ENCODE peak calls at places on chromosomes 3 and 15, in four cellular contexts. One of them, this sample, is unnamed.

GRCh38 chr3:150248116-150248864 is 159.8 kb upstream of the TSC22D2 start:
- DNase-seq in HepG2: no peak
- DNase-seq in K562: no peak
- DNase-seq in HCT116: no peak
- DNase-seq in this sample: no peak

GRCh38 chr15:101123222-101123910 is 128.5 kb downstream of the CHSY1 start:
- DNase-seq in HepG2: no peak
- DNase-seq in K562: no peak
- DNase-seq in HCT116: no peak
- DNase-seq in this sample: no peak

GRCh38 chr15:52680041-52680391 is 828 bp upstream of the ATOSA start:
- DNase-seq in HepG2: no peak
- DNase-seq in K562: no peak
- DNase-seq in HCT116: no peak
- DNase-seq in this sample: no peak

GRCh38 chr15:101370330-101371024 is 75.4 kb upstream of the SNRPA1 start:
- DNase-seq in HepG2: no peak
- DNase-seq in K562: no peak
- DNase-seq in HCT116: no peak
- DNase-seq in this sample: no peak

GRCh38 chr15:72319985-72320671 is at the start of gene CELF6:
- DNase-seq in HepG2: no peak
- DNase-seq in K562: peak
- DNase-seq in HCT116: no peak
- DNase-seq in this sample: no peak

GRCh38 chr15:64430000-64430735 is 30.2 kb upstream of the ZNF609 start:
- DNase-seq in HepG2: no peak
- DNase-seq in K562: peak
- DNase-seq in HCT116: no peak
- DNase-seq in this sample: no peak

GRCh38 chr15:25568751-25569150 is 129.9 kb upstream of the UBE3A start:
- DNase-seq in HepG2: no peak
- DNase-seq in K562: no peak
- DNase-seq in HCT116: no peak
- DNase-seq in this sample: no peak

GRCh38 chr15:56732135-56732880 is 1.0 kb downstream of the ZNF280D start:
- DNase-seq in HepG2: peak
- DNase-seq in K562: no peak
- DNase-seq in HCT116: no peak
- DNase-seq in this sample: no peak

GRCh38 chr3:186365202-186365974 is 3.4 kb upstream of the DGKG start:
- DNase-seq in HepG2: no peak
- DNase-seq in K562: no peak
- DNase-seq in HCT116: no peak
- DNase-seq in this sample: no peak

GRCh38 chr3:182794806-182795369 is 1.6 kb downstream of the ATP11B start:
- DNase-seq in HepG2: no peak
- DNase-seq in K562: no peak
- DNase-seq in HCT116: no peak
- DNase-seq in this sample: no peak

GRCh38 chr15:28033443-28033842 is 65.7 kb downstream of the OCA2 start:
- DNase-seq in HepG2: no peak
- DNase-seq in K562: no peak
- DNase-seq in HCT116: no peak
- DNase-seq in this sample: no peak

GRCh38 chr3:73848173-73848751 is 223.5 kb upstream of the PDZRN3 start:
- DNase-seq in HepG2: peak
- DNase-seq in K562: no peak
- DNase-seq in HCT116: no peak
- DNase-seq in this sample: no peak

DNA sequence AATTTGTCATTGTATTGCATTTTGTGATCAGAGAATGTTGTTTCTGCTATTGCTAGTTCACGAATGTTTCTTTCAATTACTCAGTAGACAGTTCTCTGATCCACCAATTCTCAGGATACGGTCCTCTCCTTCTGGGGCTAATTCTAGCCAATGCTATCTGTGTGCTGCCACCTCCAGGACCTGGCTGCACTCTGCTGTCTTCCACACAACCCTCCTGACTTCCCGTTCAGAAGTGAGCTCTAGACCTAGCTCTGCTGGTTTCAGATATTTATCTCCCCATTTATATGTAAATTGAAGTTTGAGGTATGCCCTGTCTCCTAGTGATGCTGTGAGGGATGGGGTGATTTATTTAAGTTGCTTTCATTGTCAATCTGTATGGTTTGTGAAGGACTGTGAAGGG is 21.7 kb upstream of the UBL7 start:
- DNase-seq in HepG2: peak
- DNase-seq in K562: peak
- DNase-seq in HCT116: no peak
- DNase-seq in this sample: no peak
- TF ChIP-seq CTCF in HepG2: peak
- TF ChIP-seq CTCF in K562: peak
- TF ChIP-seq CTCF in HCT116: no peak
- TF ChIP-seq CTCF in this sample: no peak

GRCh38 chr3:57335273-57335938 is 42.9 kb upstream of the ASB14 start:
- DNase-seq in HepG2: no peak
- DNase-seq in K562: no peak
- DNase-seq in HCT116: peak
- DNase-seq in this sample: no peak
- TF ChIP-seq TCF7L2 in HepG2: no peak
- TF ChIP-seq TCF7L2 in K562: no peak
- TF ChIP-seq TCF7L2 in HCT116: no peak
- TF ChIP-seq TCF7L2 in this sample: no peak

GRCh38 chr3:126659915-126660886 is 5.3 kb upstream of the TXNRD3 start:
- DNase-seq in HepG2: peak
- DNase-seq in K562: no peak
- DNase-seq in HCT116: no peak
- DNase-seq in this sample: no peak
- TF ChIP-seq CTCF in HepG2: peak
- TF ChIP-seq CTCF in K562: peak
- TF ChIP-seq CTCF in HCT116: no peak
- TF ChIP-seq CTCF in this sample: peak

GRCh38 chr3:167899090-167899489 is 163.6 kb downstream of the SERPINI1 start:
- DNase-seq in HepG2: no peak
- DNase-seq in K562: no peak
- DNase-seq in HCT116: no peak
- DNase-seq in this sample: no peak
- TF ChIP-seq TCF7L2 in HepG2: no peak
- TF ChIP-seq TCF7L2 in K562: no peak
- TF ChIP-seq TCF7L2 in HCT116: no peak
- TF ChIP-seq TCF7L2 in this sample: no peak

GRCh38 chr15:92244703-92245102 is 149.0 kb upstream of the ST8SIA2 start:
- DNase-seq in HepG2: no peak
- DNase-seq in K562: peak
- DNase-seq in HCT116: no peak
- DNase-seq in this sample: no peak
- TF ChIP-seq CTCF in HepG2: no peak
- TF ChIP-seq CTCF in K562: no peak
- TF ChIP-seq CTCF in HCT116: no peak
- TF ChIP-seq CTCF in this sample: no peak

GRCh38 chr3:29100292-29100691 is 180.6 kb upstream of the RBMS3 start:
- DNase-seq in HepG2: no peak
- DNase-seq in K562: no peak
- DNase-seq in HCT116: no peak
- DNase-seq in this sample: no peak
- TF ChIP-seq TCF7L2 in HepG2: no peak
- TF ChIP-seq TCF7L2 in K562: no peak
- TF ChIP-seq TCF7L2 in HCT116: no peak
- TF ChIP-seq TCF7L2 in this sample: no peak

DNA sequence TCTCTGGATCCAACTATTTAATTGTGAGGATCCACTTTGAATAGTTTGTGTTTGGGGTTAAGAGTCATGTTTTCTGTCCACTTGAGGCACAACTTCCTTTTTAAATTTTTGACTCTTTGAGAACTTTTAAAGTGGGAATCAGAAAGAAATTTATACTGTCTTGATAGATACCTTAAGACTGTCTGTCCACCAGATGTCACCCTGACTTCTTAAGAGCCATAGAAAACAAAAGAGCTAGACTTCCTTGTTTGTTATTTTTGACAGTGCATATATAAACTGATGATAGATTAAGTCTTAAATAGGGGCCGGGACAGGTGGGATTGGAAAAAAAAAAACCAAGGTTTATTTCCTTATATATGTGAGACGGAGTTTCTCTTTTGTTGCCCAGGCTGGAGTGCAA is 52.1 kb upstream of the WDR72 start:
- DNase-seq in HepG2: peak
- DNase-seq in K562: no peak
- DNase-seq in HCT116: peak
- DNase-seq in this sample: no peak
- TF ChIP-seq CTCF in HepG2: peak
- TF ChIP-seq CTCF in K562: no peak
- TF ChIP-seq CTCF in HCT116: peak
- TF ChIP-seq CTCF in this sample: peak

GRCh38 chr3:170357920-170358854 is 672 bp downstream of the SKIL start:
- DNase-seq in HepG2: peak
- DNase-seq in K562: peak
- DNase-seq in HCT116: no peak
- DNase-seq in this sample: no peak
- TF ChIP-seq TCF7L2 in HepG2: no peak
- TF ChIP-seq TCF7L2 in K562: no peak
- TF ChIP-seq TCF7L2 in HCT116: no peak
- TF ChIP-seq TCF7L2 in this sample: no peak

GRCh38 chr3:129938140-129938930 is 36.2 kb upstream of the TRH start:
- DNase-seq in HepG2: no peak
- DNase-seq in K562: no peak
- DNase-seq in HCT116: no peak
- DNase-seq in this sample: no peak
- TF ChIP-seq CTCF in HepG2: no peak
- TF ChIP-seq CTCF in K562: no peak
- TF ChIP-seq CTCF in HCT116: no peak
- TF ChIP-seq CTCF in this sample: peak

GRCh38 chr3:57464801-57465200 is 79.3 kb downstream of the DNAH12 start:
- DNase-seq in HepG2: peak
- DNase-seq in K562: no peak
- DNase-seq in HCT116: peak
- DNase-seq in this sample: peak
- TF ChIP-seq TCF7L2 in HepG2: no peak
- TF ChIP-seq TCF7L2 in K562: no peak
- TF ChIP-seq TCF7L2 in HCT116: no peak
- TF ChIP-seq TCF7L2 in this sample: no peak

This sample was measured in Panc1.